ENCODE peak calls at places on chromosome 20, in four cellular contexts. One of them, this sample, is unnamed.
A peak's percentile ranks its signal among the peaks of the same experiment; 100 is the strongest.

GRCh38 chr20:48782901-48783308 is 44.9 kb downstream of the PREX1 start:
- DNase-seq in GM12891: no peak
- DNase-seq in GM12878: no peak
- DNase-seq in K562: no peak
- DNase-seq in this sample: peak; percentile 63

GRCh38 chr20:44566018-44566417 is 16.4 kb upstream of the PKIG start:
- DNase-seq in GM12891: no peak
- DNase-seq in GM12878: no peak
- DNase-seq in K562: no peak
- DNase-seq in this sample: no peak

GRCh38 chr20:24721891-24722530 is 227.1 kb upstream of the CST7 start:
- DNase-seq in GM12891: no peak
- DNase-seq in GM12878: no peak
- DNase-seq in K562: no peak
- DNase-seq in this sample: no peak

GRCh38 chr20:12928755-12929401 is 79.9 kb upstream of the SPTLC3 start:
- DNase-seq in GM12891: no peak
- DNase-seq in GM12878: no peak
- DNase-seq in K562: no peak
- DNase-seq in this sample: no peak

GRCh38 chr20:36121981-36122930 is 32.3 kb upstream of the EPB41L1 start:
- DNase-seq in GM12891: no peak
- DNase-seq in GM12878: no peak
- DNase-seq in K562: no peak
- DNase-seq in this sample: no peak

GRCh38 chr20:25281541-25281991 is 33.7 kb downstream of the PYGB start:
- DNase-seq in GM12891: no peak
- DNase-seq in GM12878: peak; percentile 64
- DNase-seq in K562: no peak
- DNase-seq in this sample: peak; percentile 85

GRCh38 chr20:2760381-2761305 is 39.8 kb downstream of the CPXM1 start:
- DNase-seq in GM12891: no peak
- DNase-seq in GM12878: no peak
- DNase-seq in K562: no peak
- DNase-seq in this sample: no peak

GRCh38 chr20:16518784-16519084 is 54.5 kb downstream of the KIF16B start:
- DNase-seq in GM12891: no peak
- DNase-seq in GM12878: no peak
- DNase-seq in K562: no peak
- DNase-seq in this sample: no peak

GRCh38 chr20:34368547-34368946 is 5.5 kb downstream of the ITCH start:
- DNase-seq in GM12891: no peak
- DNase-seq in GM12878: no peak
- DNase-seq in K562: no peak
- DNase-seq in this sample: no peak

GRCh38 chr20:17320456-17320855 is 93.6 kb downstream of the PCSK2 start:
- DNase-seq in GM12891: no peak
- DNase-seq in GM12878: no peak
- DNase-seq in K562: no peak
- DNase-seq in this sample: no peak

GRCh38 chr20:61263084-61263695 is 11.1 kb downstream of the CDH4 start:
- DNase-seq in GM12891: no peak
- DNase-seq in GM12878: no peak
- DNase-seq in K562: peak; percentile 44
- DNase-seq in this sample: peak; percentile 13

GRCh38 chr20:61262514-61262913 is 10.5 kb downstream of the CDH4 start:
- DNase-seq in GM12891: no peak
- DNase-seq in GM12878: no peak
- DNase-seq in K562: no peak
- DNase-seq in this sample: no peak

GRCh38 chr20:61259741-61260140 is 7.7 kb downstream of the CDH4 start:
- DNase-seq in GM12891: no peak
- DNase-seq in GM12878: no peak
- DNase-seq in K562: no peak
- DNase-seq in this sample: no peak

GRCh38 chr20:61262036-61262435 is 10.0 kb downstream of the CDH4 start:
- DNase-seq in GM12891: no peak
- DNase-seq in GM12878: no peak
- DNase-seq in K562: no peak
- DNase-seq in this sample: no peak

DNA sequence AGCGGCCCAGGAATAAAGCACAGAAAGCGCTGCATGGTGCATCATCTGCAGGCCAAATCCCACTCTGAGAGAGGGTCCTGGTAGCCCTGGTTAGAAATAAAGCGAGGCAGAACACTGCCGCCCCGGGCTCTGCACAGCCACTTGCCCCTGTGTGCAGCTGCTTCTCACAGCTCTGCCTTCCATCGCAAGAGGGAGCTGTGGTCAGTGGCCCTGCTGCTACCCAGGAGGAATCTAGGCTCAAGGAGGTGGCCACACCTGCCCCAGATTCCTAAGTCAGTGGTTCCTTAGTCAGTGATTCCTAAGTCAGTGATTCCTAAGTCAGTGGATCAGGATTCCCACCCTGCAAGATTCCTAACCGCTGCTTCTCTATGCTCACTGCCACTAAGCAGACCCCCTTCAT is 8.8 kb downstream of the CDH4 start:
- DNase-seq in GM12891: no peak
- DNase-seq in GM12878: no peak
- DNase-seq in K562: no peak
- DNase-seq in this sample: no peak
- TF ChIP-seq SPI1 in GM12891: no peak
- TF ChIP-seq SPI1 in GM12878: no peak
- TF ChIP-seq SPI1 in K562: no peak
- TF ChIP-seq SPI1 in this sample: no peak

GRCh38 chr20:60867589-60867988 is 384.5 kb upstream of the CDH4 start:
- DNase-seq in GM12891: no peak
- DNase-seq in GM12878: no peak
- DNase-seq in K562: no peak
- DNase-seq in this sample: no peak

GRCh38 chr20:60870040-60870439 is 382.0 kb upstream of the CDH4 start:
- DNase-seq in GM12891: no peak
- DNase-seq in GM12878: no peak
- DNase-seq in K562: no peak
- DNase-seq in this sample: no peak

GRCh38 chr20:60869626-60870025 is 382.4 kb upstream of the CDH4 start:
- DNase-seq in GM12891: no peak
- DNase-seq in GM12878: no peak
- DNase-seq in K562: no peak
- DNase-seq in this sample: no peak

GRCh38 chr20:60868316-60868891 is 383.7 kb upstream of the CDH4 start:
- DNase-seq in GM12891: no peak
- DNase-seq in GM12878: no peak
- DNase-seq in K562: no peak
- DNase-seq in this sample: no peak

DNA sequence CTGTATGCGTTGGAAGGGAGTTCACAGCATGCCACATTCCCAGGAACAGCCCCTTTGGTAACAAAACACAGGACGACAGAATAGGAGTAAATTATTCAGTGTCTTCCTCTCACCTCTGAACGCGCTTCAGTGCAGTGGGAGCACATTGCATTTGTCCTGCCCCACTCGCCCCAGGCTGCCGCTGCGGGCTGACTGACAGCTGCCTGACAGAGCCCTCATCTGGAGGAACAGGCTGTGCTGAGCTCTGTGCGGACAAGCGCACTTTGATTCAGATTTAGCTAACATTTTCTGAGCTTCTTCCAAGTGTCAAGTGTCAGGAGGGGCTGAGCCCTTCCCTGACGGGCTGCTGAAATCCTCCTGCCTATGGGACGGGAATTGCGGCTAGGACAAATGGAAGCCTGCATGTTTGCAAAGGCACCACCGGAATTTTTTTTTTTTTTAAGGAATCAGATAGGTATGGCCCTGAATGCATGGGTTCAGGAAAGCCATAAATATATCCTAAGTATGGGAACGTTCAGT is 383.0 kb upstream of the CDH4 start:
- DNase-seq in GM12891: no peak
- DNase-seq in GM12878: no peak
- DNase-seq in K562: no peak
- DNase-seq in this sample: no peak
- TF ChIP-seq SPI1 in GM12891: no peak
- TF ChIP-seq SPI1 in GM12878: no peak
- TF ChIP-seq SPI1 in K562: no peak
- TF ChIP-seq SPI1 in this sample: no peak

DNA sequence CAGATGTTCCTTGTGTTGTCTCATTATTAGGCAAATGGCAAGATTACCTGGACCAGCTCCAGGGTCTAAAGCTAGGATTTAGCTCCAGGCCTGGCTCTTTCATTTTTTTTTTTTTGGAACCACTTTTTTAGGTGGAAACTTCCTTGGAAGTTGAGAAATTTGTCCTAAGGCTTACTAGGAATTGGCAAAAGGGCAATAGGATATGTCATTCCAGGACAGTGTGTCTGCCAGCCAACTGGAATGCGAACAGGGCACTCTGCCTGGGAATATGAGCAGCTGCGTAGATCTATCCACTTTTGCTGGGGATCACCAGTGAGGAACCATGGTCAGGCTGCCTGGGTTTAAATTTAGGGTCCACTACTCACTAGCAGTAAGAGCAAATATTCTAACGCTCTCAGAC is 304.0 kb downstream of the TSHZ2 start:
- DNase-seq in GM12891: no peak
- DNase-seq in GM12878: no peak
- DNase-seq in K562: no peak
- DNase-seq in this sample: no peak
- TF ChIP-seq SPI1 in GM12891: no peak
- TF ChIP-seq SPI1 in GM12878: no peak
- TF ChIP-seq SPI1 in K562: no peak
- TF ChIP-seq SPI1 in this sample: no peak

GRCh38 chr20:6122873-6123649 is at the start of gene FERMT1:
- DNase-seq in GM12891: peak; percentile 24
- DNase-seq in GM12878: no peak
- DNase-seq in K562: no peak
- DNase-seq in this sample: peak; percentile 16

GRCh38 chr20:6121504-6121903 is 1.3 kb downstream of the FERMT1 start:
- DNase-seq in GM12891: no peak
- DNase-seq in GM12878: no peak
- DNase-seq in K562: no peak
- DNase-seq in this sample: no peak

GRCh38 chr20:6120491-6120988 is 2.3 kb downstream of the FERMT1 start:
- DNase-seq in GM12891: no peak
- DNase-seq in GM12878: no peak
- DNase-seq in K562: no peak
- DNase-seq in this sample: no peak

GRCh38 chr20:6123650-6124014 is 802 bp upstream of the FERMT1 start:
- DNase-seq in GM12891: no peak
- DNase-seq in GM12878: no peak
- DNase-seq in K562: no peak
- DNase-seq in this sample: no peak

GRCh38 chr20:6122111-6122872 is 538 bp downstream of the FERMT1 start:
- DNase-seq in GM12891: no peak
- DNase-seq in GM12878: no peak
- DNase-seq in K562: no peak
- DNase-seq in this sample: no peak
- TF ChIP-seq SPI1 in GM12891: no peak
- TF ChIP-seq SPI1 in GM12878: no peak
- TF ChIP-seq SPI1 in K562: no peak
- TF ChIP-seq SPI1 in this sample: no peak

DNA sequence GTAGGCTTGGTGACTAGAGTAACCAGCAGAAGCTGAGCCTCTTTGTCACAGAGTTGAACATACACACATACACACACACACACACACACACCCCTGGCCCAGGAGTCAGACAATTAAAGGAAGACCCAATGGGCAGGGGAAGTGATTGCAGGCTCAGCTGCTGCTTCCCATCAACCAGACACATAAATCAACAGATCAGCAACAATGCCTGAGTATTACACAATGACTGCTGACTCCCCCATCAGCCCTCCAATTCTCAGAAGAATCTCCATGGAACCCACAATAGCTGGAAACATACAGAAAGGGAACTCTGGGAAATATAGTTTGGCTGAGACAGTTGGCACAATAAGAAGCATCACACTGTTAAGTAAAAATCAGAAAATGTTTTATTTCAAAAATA is 270.4 kb upstream of the PLCB4 start:
- DNase-seq in GM12891: no peak
- DNase-seq in GM12878: no peak
- DNase-seq in K562: no peak
- DNase-seq in this sample: no peak
- TF ChIP-seq SPI1 in GM12891: no peak
- TF ChIP-seq SPI1 in GM12878: no peak
- TF ChIP-seq SPI1 in K562: no peak
- TF ChIP-seq SPI1 in this sample: no peak

GRCh38 chr20:40646321-40647212 is 42.5 kb downstream of the MAFB start:
- DNase-seq in GM12891: no peak
- DNase-seq in GM12878: no peak
- DNase-seq in K562: no peak
- DNase-seq in this sample: no peak
- TF ChIP-seq SPI1 in GM12891: no peak
- TF ChIP-seq SPI1 in GM12878: no peak
- TF ChIP-seq SPI1 in K562: no peak
- TF ChIP-seq SPI1 in this sample: no peak

GRCh38 chr20:7657569-7657968 is 282.7 kb downstream of the HAO1 start:
- DNase-seq in GM12891: no peak
- DNase-seq in GM12878: no peak
- DNase-seq in K562: no peak
- DNase-seq in this sample: no peak
- TF ChIP-seq SPI1 in GM12891: no peak
- TF ChIP-seq SPI1 in GM12878: no peak
- TF ChIP-seq SPI1 in K562: no peak
- TF ChIP-seq SPI1 in this sample: no peak

DNA sequence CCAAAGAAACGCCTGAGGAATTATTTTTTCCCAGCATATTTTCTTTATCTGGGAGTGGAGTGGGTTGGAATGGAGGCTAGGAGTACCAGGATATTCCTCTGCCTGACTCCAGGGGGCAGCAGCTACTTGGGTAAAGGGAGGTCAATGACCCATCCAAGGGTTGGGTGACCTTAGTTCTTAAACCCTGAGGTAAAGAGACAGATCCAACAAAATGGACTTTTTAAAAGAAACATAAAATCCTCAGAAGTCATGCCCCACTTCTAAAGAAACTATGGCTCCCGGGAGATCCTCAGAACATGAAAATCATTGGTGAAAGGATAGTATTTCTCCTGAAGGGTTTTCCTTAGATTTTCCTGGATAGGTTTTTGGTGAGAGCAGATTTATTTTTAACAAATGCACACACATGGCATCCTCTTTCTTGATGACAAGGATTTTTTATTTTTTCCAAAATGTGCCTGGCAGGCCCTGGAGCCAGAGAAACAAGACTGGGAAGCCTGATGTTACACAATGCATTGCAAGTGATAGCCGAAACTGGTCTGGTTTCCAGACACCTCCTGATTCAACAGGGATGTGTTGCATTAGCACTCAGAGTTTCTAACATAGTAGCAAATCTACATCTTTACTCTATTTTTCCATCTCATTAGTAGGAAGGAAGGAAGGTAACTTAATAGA is 240.9 kb upstream of the BTBD3 start:
- DNase-seq in GM12891: no peak
- DNase-seq in GM12878: no peak
- DNase-seq in K562: peak; percentile 7
- DNase-seq in this sample: no peak
- TF ChIP-seq SPI1 in GM12891: no peak
- TF ChIP-seq SPI1 in GM12878: no peak
- TF ChIP-seq SPI1 in K562: no peak
- TF ChIP-seq SPI1 in this sample: no peak

GRCh38 chr20:20692587-20692986 is 19.9 kb downstream of the RALGAPA2 start:
- DNase-seq in GM12891: no peak
- DNase-seq in GM12878: no peak
- DNase-seq in K562: no peak
- DNase-seq in this sample: no peak
- TF ChIP-seq SPI1 in GM12891: no peak
- TF ChIP-seq SPI1 in GM12878: no peak
- TF ChIP-seq SPI1 in K562: no peak
- TF ChIP-seq SPI1 in this sample: no peak